ENCODE peak calls at places on chromosomes 12 and 14, in five cellular contexts. R is PC-3, Q is neural progenitor cell, Y is HCT116, A is OCI-LY7. G is an unnamed sample.

GRCh38 chr12:47808574-47809380 is 10.9 kb downstream of the HDAC7 start:
- DNase-seq in Y (no peak), R (peak; percentile 35), Q (peak; percentile 20), A (peak; percentile 70), G (no peak)

GRCh38 chr14:92603309-92604257 is 90.0 kb downstream of the RIN3 start:
- DNase-seq in A (no peak), R (peak; percentile 68), Q (peak; percentile 52), Y (no peak), G (no peak)

GRCh38 chr12:56188786-56189335 is 422 bp downstream of the SMARCC2 start:
- DNase-seq in Q (peak; percentile 84), Y (no peak), R (no peak), A (peak; percentile 37), G (peak; percentile 72)

GRCh38 chr14:81319946-81320345 is 80.2 kb downstream of the STON2 start:
- DNase-seq in R (no peak), Q (no peak), A (no peak), Y (no peak), G (no peak)

GRCh38 chr12:69337325-69337724 is 10.9 kb upstream of the LYZ start:
- DNase-seq in A (no peak), Q (no peak), Y (no peak), R (no peak), G (no peak)

GRCh38 chr12:92107094-92107493 is 38.6 kb downstream of the BTG1 start:
- DNase-seq in A (no peak), Y (no peak), R (no peak), Q (no peak), G (no peak)

GRCh38 chr12:56581418-56582145 is 48.5 kb downstream of the BAZ2A start:
- DNase-seq in A (no peak), R (peak; percentile 78), Q (no peak), Y (no peak), G (no peak)

GRCh38 chr12:104272938-104273337 is 30.6 kb upstream of the EID3 start:
- DNase-seq in Y (no peak), R (no peak), Q (no peak), A (no peak), G (no peak)

GRCh38 chr12:3246253-3246652 is 169.1 kb downstream of the TSPAN9 start:
- DNase-seq in Y (no peak), R (no peak), A (no peak), Q (no peak), G (no peak)

GRCh38 chr12:52233462-52234141 is 559 bp downstream of the KRT7 start:
- DNase-seq in Y (no peak), A (no peak), R (peak; percentile 35), Q (peak; percentile 35), G (no peak)

GRCh38 chr12:65854629-65855028 is 30.3 kb downstream of the HMGA2 start:
- DNase-seq in Q (no peak), A (no peak), Y (no peak), R (no peak), G (no peak)

GRCh38 chr12:116525418-116526001 is 33.7 kb upstream of the MAP1LC3B2 start:
- DNase-seq in R (peak; percentile 97), Y (peak; percentile 80), A (no peak), Q (no peak), G (peak; percentile 57)

GRCh38 chr12:90027889-90028570 is 319.4 kb upstream of the ATP2B1 start:
- DNase-seq in R (no peak), Q (no peak), Y (no peak), A (no peak), G (no peak)

GRCh38 chr14:89425931-89426330 is 8.9 kb upstream of the FOXN3 start:
- DNase-seq in Y (peak; percentile 48), A (no peak), Q (no peak), R (peak; percentile 91), G (peak; percentile 39)

GRCh38 chr14:61891251-61891650 is 129.0 kb downstream of the SNAPC1 start:
- DNase-seq in R (peak; percentile 84), Y (no peak), Q (peak; percentile 30), A (no peak), G (no peak)

GRCh38 chr12:47249719-47250506 is 170.2 kb upstream of the AMIGO2 start:
- DNase-seq in Q (no peak), R (peak; percentile 73), A (no peak), Y (no peak), G (no peak)

GRCh38 chr14:99688210-99688581 is 4.1 kb downstream of the CYP46A1 start:
- DNase-seq in Q (no peak), R (no peak), A (no peak), Y (no peak), G (no peak)

GRCh38 chr12:70557583-70558263 is 79.5 kb downstream of the PTPRB start:
- DNase-seq in Q (no peak), R (no peak), Y (no peak), A (no peak), G (no peak)

GRCh38 chr12:70559390-70559789 is 77.8 kb downstream of the PTPRB start:
- DNase-seq in Y (no peak), Q (no peak), A (no peak), R (no peak), G (no peak)

GRCh38 chr12:70556179-70556869 is 80.9 kb downstream of the PTPRB start:
- DNase-seq in A (no peak), Y (peak; percentile 38), R (peak; percentile 35), Q (no peak), G (no peak)

GRCh38 chr12:70553391-70553859 is 83.8 kb downstream of the PTPRB start:
- DNase-seq in Y (no peak), Q (no peak), R (peak; percentile 10), A (no peak), G (no peak)

GRCh38 chr12:70555081-70555480 is 82.1 kb downstream of the PTPRB start:
- DNase-seq in A (no peak), Q (no peak), R (no peak), Y (no peak), G (no peak)
- H3K27ac ChIP-seq in A (no peak overlapping the region), Q (no peak overlapping the region), R (no peak overlapping the region), Y (no peak overlapping the region), G (no peak overlapping the region)

DNA sequence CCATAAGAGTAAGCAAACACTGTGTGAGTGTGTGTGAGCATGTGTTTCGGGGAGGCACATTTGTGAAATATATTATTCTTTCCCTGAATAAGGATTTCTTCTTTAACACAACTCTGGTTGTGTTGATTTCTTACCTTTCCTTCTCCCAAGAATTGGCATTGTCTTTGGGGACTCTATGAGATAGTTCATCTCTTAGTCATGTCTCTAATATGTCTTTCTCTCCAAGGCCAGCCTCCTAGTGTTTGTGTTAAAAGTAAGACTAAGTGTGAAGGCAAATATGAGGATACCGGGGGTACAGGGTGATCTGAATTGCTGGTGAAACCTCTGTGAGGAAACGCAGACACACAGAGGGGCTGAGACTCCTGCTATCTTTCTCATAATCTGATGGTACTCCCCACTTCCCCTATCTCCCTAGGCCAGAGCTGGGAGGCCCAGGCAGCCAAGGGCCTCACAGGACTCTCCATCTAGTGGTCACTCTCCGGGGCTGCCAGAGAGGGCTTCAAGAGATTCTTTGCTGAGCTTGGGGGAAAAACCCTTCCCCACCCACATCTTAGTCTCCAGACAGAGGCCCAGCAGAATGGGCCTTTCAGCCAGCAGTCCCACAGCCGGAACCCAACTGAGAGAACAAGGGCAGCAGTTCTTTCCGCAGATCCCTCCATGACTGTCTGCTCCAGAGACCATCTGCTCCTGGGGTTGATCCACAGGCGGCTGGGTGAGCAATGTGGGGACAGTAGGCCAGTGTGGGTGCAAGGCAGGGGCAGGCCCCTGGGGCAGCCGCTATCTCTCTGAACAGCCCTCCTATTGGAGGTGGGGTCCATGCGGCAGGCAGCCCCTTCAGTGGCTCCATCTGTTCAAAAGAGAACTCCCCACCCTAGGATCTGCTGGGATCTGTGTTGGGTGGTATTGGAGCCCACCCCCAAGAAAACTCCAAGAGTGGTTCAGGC is 5.8 kb upstream of the HOXC12 start:
- DNase-seq in Q (no peak), Y (no peak), R (peak; percentile 52), A (no peak), G (no peak)
- TF ChIP-seq CTCF in Q (no peak), Y (no peak), R (peak; percentile 21), A (no peak), G (no peak)

DNA sequence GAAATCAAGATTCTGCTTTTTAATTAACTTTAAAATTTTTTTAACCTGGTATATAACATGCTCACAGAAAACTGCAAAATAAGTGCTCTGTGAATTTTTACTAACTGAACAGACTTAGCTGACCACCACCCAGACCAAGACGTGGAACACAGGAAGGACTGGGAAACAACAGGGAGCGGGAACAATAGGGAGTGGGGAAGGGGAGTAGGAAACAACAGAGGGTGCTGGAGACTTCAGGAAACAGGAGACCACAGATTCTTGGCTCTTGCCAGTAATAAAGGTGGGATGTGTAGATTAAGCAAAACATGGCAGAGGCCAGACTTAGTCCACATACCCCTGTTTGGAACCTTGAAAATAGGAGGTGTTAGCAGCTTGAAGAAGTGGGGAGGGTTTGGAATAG is 51.4 kb upstream of the TMCC3 start:
- DNase-seq in R (no peak), Q (no peak), A (no peak), Y (no peak), G (no peak)
- TF ChIP-seq EZH2phosphoT487 in R (no peak), Q (no peak), A (no peak), Y (no peak), G (no peak)

DNA sequence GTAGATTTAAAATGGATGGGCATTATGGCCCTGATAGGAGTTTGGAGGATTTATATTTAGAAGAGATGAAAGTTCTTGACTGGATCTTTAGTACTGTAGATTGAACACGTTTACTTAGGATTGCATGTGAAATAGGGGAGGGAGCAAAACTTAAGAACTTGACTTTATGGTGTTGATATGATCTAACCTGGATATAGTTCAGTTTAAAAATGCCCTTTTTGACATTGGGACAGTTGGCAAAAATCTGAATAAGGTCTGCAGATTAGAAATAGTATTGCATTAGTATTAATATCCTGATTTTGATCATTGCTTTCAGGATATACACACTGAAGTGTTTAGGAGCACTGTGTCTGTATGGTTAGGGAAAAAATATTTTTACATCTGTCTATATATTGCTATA is 9.6 kb downstream of the TMBIM6 start:
- DNase-seq in R (no peak), Y (no peak), A (no peak), Q (no peak), G (no peak)
- H3K27ac ChIP-seq in R (no peak overlapping the region), Y (no peak overlapping the region), A (no peak overlapping the region), Q (no peak overlapping the region), G (peak overlapping the region; percentile 35)